ENCODE peak calls at places on chromosomes 1 and 21, in eight cellular contexts. One of them, this sample, is unnamed.

GRCh38 chr1:8276173-8276914 is 41.6 kb upstream of the SLC45A1 start:
- DNase-seq in IMR-90: no peak
- DNase-seq in breast epithelium: no peak
- DNase-seq in lower lobe of right lung: no peak
- DNase-seq in Panc1: no peak
- DNase-seq in adrenal gland: no peak
- DNase-seq in heart left ventricle: no peak
- DNase-seq in neural progenitor cell: peak; percentile 29
- DNase-seq in this sample: no peak

GRCh38 chr1:12383001-12383400 is 153.2 kb downstream of the VPS13D start:
- DNase-seq in heart left ventricle: no peak
- DNase-seq in breast epithelium: no peak
- DNase-seq in IMR-90: no peak
- DNase-seq in neural progenitor cell: no peak
- DNase-seq in lower lobe of right lung: no peak
- DNase-seq in adrenal gland: no peak
- DNase-seq in Panc1: no peak
- DNase-seq in this sample: no peak

GRCh38 chr1:206579747-206580437 is 32.4 kb downstream of the EIF2D start:
- DNase-seq in neural progenitor cell: no peak
- DNase-seq in lower lobe of right lung: peak; percentile 92
- DNase-seq in adrenal gland: peak; percentile 87
- DNase-seq in heart left ventricle: peak; percentile 76
- DNase-seq in breast epithelium: no peak
- DNase-seq in IMR-90: peak; percentile 22
- DNase-seq in Panc1: no peak
- DNase-seq in this sample: peak; percentile 89

GRCh38 chr21:41112740-41113692 is 54.9 kb upstream of the BACE2 start:
- DNase-seq in adrenal gland: no peak
- DNase-seq in Panc1: no peak
- DNase-seq in lower lobe of right lung: no peak
- DNase-seq in heart left ventricle: peak; percentile 17
- DNase-seq in neural progenitor cell: peak; percentile 36
- DNase-seq in IMR-90: peak; percentile 79
- DNase-seq in breast epithelium: peak; percentile 62
- DNase-seq in this sample: no peak

GRCh38 chr1:52674497-52675384 is 23.4 kb downstream of the COA7 start:
- DNase-seq in lower lobe of right lung: no peak
- DNase-seq in heart left ventricle: no peak
- DNase-seq in breast epithelium: no peak
- DNase-seq in neural progenitor cell: no peak
- DNase-seq in Panc1: no peak
- DNase-seq in adrenal gland: no peak
- DNase-seq in IMR-90: peak; percentile 38
- DNase-seq in this sample: no peak

GRCh38 chr1:64046243-64046642 is 157.2 kb upstream of the UBE2U start:
- DNase-seq in Panc1: no peak
- DNase-seq in neural progenitor cell: peak; percentile 13
- DNase-seq in IMR-90: no peak
- DNase-seq in breast epithelium: no peak
- DNase-seq in lower lobe of right lung: no peak
- DNase-seq in heart left ventricle: no peak
- DNase-seq in adrenal gland: no peak
- DNase-seq in this sample: no peak

GRCh38 chr1:48878191-48878940 is 101.7 kb upstream of the BEND5 start:
- DNase-seq in breast epithelium: no peak
- DNase-seq in IMR-90: peak; percentile 31
- DNase-seq in lower lobe of right lung: no peak
- DNase-seq in neural progenitor cell: no peak
- DNase-seq in adrenal gland: peak; percentile 80
- DNase-seq in heart left ventricle: no peak
- DNase-seq in Panc1: peak; percentile 63
- DNase-seq in this sample: no peak

GRCh38 chr1:44318097-44319088 is 36.7 kb downstream of the ERI3 start:
- DNase-seq in Panc1: no peak
- DNase-seq in adrenal gland: no peak
- DNase-seq in IMR-90: peak; percentile 23
- DNase-seq in breast epithelium: no peak
- DNase-seq in lower lobe of right lung: no peak
- DNase-seq in heart left ventricle: peak; percentile 22
- DNase-seq in neural progenitor cell: peak; percentile 80
- DNase-seq in this sample: no peak

GRCh38 chr1:6098303-6099215 is 52.9 kb downstream of the KCNAB2 start:
- DNase-seq in lower lobe of right lung: peak; percentile 28
- DNase-seq in heart left ventricle: peak; percentile 46
- DNase-seq in Panc1: no peak
- DNase-seq in IMR-90: no peak
- DNase-seq in adrenal gland: no peak
- DNase-seq in neural progenitor cell: no peak
- DNase-seq in breast epithelium: no peak
- DNase-seq in this sample: peak; percentile 52

GRCh38 chr1:225862581-225862950 is 19.6 kb downstream of the TMEM63A start:
- DNase-seq in lower lobe of right lung: no peak
- DNase-seq in neural progenitor cell: no peak
- DNase-seq in breast epithelium: no peak
- DNase-seq in Panc1: no peak
- DNase-seq in IMR-90: no peak
- DNase-seq in heart left ventricle: no peak
- DNase-seq in adrenal gland: no peak
- DNase-seq in this sample: no peak

GRCh38 chr1:150072959-150073358 is 5.4 kb downstream of the VPS45 start:
- DNase-seq in breast epithelium: no peak
- DNase-seq in heart left ventricle: no peak
- DNase-seq in Panc1: no peak
- DNase-seq in lower lobe of right lung: no peak
- DNase-seq in IMR-90: peak; percentile 55
- DNase-seq in adrenal gland: no peak
- DNase-seq in neural progenitor cell: no peak
- DNase-seq in this sample: no peak

GRCh38 chr1:195325181-195325580 is 1283.1 kb downstream of the KCNT2 start:
- DNase-seq in adrenal gland: no peak
- DNase-seq in lower lobe of right lung: peak; percentile 22
- DNase-seq in heart left ventricle: no peak
- DNase-seq in Panc1: no peak
- DNase-seq in breast epithelium: no peak
- DNase-seq in IMR-90: no peak
- DNase-seq in neural progenitor cell: no peak
- DNase-seq in this sample: peak; percentile 15

GRCh38 chr21:16968436-16968835 is 544.4 kb upstream of the CXADR start:
- DNase-seq in lower lobe of right lung: no peak
- DNase-seq in IMR-90: no peak
- DNase-seq in heart left ventricle: no peak
- DNase-seq in breast epithelium: no peak
- DNase-seq in adrenal gland: no peak
- DNase-seq in Panc1: no peak
- DNase-seq in neural progenitor cell: no peak
- DNase-seq in this sample: no peak

GRCh38 chr1:219317762-219318353 is 144.2 kb downstream of the LYPLAL1 start:
- DNase-seq in breast epithelium: no peak
- DNase-seq in adrenal gland: no peak
- DNase-seq in Panc1: no peak
- DNase-seq in neural progenitor cell: peak; percentile 62
- DNase-seq in IMR-90: no peak
- DNase-seq in lower lobe of right lung: no peak
- DNase-seq in heart left ventricle: no peak
- DNase-seq in this sample: no peak

GRCh38 chr1:183191833-183192232 is 5.8 kb downstream of the LAMC2 start:
- DNase-seq in breast epithelium: no peak
- DNase-seq in heart left ventricle: no peak
- DNase-seq in neural progenitor cell: no peak
- DNase-seq in Panc1: no peak
- DNase-seq in IMR-90: peak; percentile 95
- DNase-seq in lower lobe of right lung: no peak
- DNase-seq in adrenal gland: no peak
- DNase-seq in this sample: no peak

GRCh38 chr1:6127587-6128163 is 52.4 kb downstream of the CHD5 start:
- DNase-seq in adrenal gland: peak; percentile 79
- DNase-seq in neural progenitor cell: peak; percentile 92
- DNase-seq in Panc1: no peak
- DNase-seq in heart left ventricle: peak; percentile 71
- DNase-seq in breast epithelium: no peak
- DNase-seq in IMR-90: peak; percentile 23
- DNase-seq in lower lobe of right lung: peak; percentile 89
- DNase-seq in this sample: peak; percentile 90

GRCh38 chr21:17925900-17926299 is 106.7 kb upstream of the C21orf91 start:
- DNase-seq in heart left ventricle: no peak
- DNase-seq in lower lobe of right lung: no peak
- DNase-seq in Panc1: no peak
- DNase-seq in adrenal gland: no peak
- DNase-seq in neural progenitor cell: peak; percentile 27
- DNase-seq in IMR-90: peak; percentile 24
- DNase-seq in breast epithelium: no peak
- DNase-seq in this sample: no peak

GRCh38 chr1:2175055-2175414 is 19.5 kb downstream of the FAAP20 start:
- DNase-seq in heart left ventricle: no peak
- DNase-seq in lower lobe of right lung: no peak
- DNase-seq in adrenal gland: no peak
- DNase-seq in Panc1: no peak
- DNase-seq in IMR-90: no peak
- DNase-seq in breast epithelium: no peak
- DNase-seq in neural progenitor cell: no peak
- DNase-seq in this sample: no peak

DNA sequence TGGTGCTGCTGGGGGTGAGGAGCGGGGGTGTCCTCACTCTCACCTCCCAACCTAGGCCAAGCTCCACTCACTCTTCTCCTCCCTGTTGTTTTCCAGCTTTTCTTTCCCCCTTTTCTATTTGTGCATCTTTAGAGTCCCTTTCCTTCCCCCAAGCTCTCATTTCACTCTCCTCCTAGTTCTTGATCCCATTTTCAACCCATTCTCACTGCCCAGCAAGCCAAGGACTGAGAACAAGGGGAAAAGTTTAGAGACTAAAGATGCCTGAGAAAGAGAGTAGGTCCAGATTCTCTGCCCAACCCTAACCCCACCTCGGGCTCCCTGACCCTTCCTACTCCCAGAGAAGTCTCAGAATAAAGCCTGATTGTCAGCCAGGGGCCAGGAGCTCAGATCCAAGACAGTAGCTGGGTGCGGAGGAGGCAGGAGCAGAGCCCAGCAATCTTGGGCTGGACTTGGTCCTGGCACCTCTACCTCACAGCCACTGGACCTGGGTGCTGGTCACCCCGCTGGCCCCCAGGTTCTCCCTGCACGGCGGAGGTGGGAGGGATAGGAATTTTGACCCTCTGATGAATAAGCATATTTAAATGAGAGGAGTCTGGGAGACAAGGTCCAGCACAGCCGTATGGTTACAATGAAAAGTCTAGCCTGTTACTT is 8.4 kb upstream of the CFAP45 start:
- DNase-seq in lower lobe of right lung: no peak
- DNase-seq in neural progenitor cell: no peak
- DNase-seq in adrenal gland: no peak
- DNase-seq in IMR-90: no peak
- DNase-seq in heart left ventricle: no peak
- DNase-seq in breast epithelium: no peak
- DNase-seq in Panc1: no peak
- DNase-seq in this sample: no peak
- H3K27ac ChIP-seq in lower lobe of right lung: no peak overlapping the region
- H3K27ac ChIP-seq in neural progenitor cell: no peak overlapping the region
- H3K27ac ChIP-seq in adrenal gland: no peak overlapping the region
- H3K27ac ChIP-seq in IMR-90: no peak overlapping the region
- H3K27ac ChIP-seq in heart left ventricle: no peak overlapping the region
- H3K27ac ChIP-seq in breast epithelium: no peak overlapping the region
- H3K27ac ChIP-seq in Panc1: no peak overlapping the region
- H3K27ac ChIP-seq in this sample: no peak overlapping the region

GRCh38 chr1:116482490-116482889 is 88.3 kb downstream of the CD58 start:
- DNase-seq in neural progenitor cell: no peak
- DNase-seq in lower lobe of right lung: no peak
- DNase-seq in heart left ventricle: no peak
- DNase-seq in Panc1: no peak
- DNase-seq in IMR-90: no peak
- DNase-seq in adrenal gland: no peak
- DNase-seq in breast epithelium: no peak
- DNase-seq in this sample: no peak
- TF ChIP-seq CTCF in neural progenitor cell: no peak
- TF ChIP-seq CTCF in lower lobe of right lung: no peak
- TF ChIP-seq CTCF in heart left ventricle: no peak
- TF ChIP-seq CTCF in Panc1: no peak
- TF ChIP-seq CTCF in IMR-90: no peak
- TF ChIP-seq CTCF in adrenal gland: no peak
- TF ChIP-seq CTCF in breast epithelium: no peak
- TF ChIP-seq CTCF in this sample: no peak

DNA sequence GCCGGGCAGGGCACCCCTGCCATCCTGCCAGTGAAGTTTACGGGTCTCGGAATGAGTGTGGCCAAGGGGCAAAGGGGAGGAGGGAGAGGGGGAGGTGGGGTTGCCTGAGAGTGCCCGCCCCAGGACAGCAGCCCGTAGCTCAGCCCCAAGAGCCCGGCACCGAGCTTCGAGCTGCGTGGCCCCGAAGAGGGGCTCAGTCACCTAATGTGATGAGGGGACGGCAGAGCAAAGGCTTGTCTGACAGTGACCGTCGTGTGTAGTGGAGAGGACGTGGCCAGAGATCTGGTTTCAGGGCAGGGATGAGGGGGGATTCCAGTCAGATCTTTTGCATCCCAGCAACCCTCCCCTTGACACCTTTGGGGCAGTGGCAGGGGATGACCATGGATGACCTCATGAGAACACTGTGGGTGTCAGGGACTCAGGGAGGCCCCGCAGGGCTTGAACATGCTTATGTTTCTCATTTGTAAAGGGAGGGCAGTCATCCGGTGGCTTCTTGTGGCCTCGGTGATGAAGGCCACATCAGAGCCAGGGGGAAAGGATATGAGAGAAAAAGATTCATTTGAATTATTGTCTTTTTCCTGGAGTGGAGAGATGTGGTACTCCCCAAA is 1.1 kb upstream of the TRPM2 start:
- DNase-seq in adrenal gland: no peak
- DNase-seq in Panc1: no peak
- DNase-seq in IMR-90: no peak
- DNase-seq in heart left ventricle: no peak
- DNase-seq in neural progenitor cell: no peak
- DNase-seq in lower lobe of right lung: no peak
- DNase-seq in breast epithelium: no peak
- DNase-seq in this sample: peak; percentile 61
- H3K27ac ChIP-seq in adrenal gland: no peak overlapping the region
- H3K27ac ChIP-seq in Panc1: no peak overlapping the region
- H3K27ac ChIP-seq in IMR-90: no peak overlapping the region
- H3K27ac ChIP-seq in heart left ventricle: peak overlapping the region; percentile 15
- H3K27ac ChIP-seq in neural progenitor cell: no peak overlapping the region
- H3K27ac ChIP-seq in lower lobe of right lung: peak overlapping the region; percentile 75
- H3K27ac ChIP-seq in breast epithelium: peak overlapping the region; percentile 25
- H3K27ac ChIP-seq in this sample: no peak overlapping the region

DNA sequence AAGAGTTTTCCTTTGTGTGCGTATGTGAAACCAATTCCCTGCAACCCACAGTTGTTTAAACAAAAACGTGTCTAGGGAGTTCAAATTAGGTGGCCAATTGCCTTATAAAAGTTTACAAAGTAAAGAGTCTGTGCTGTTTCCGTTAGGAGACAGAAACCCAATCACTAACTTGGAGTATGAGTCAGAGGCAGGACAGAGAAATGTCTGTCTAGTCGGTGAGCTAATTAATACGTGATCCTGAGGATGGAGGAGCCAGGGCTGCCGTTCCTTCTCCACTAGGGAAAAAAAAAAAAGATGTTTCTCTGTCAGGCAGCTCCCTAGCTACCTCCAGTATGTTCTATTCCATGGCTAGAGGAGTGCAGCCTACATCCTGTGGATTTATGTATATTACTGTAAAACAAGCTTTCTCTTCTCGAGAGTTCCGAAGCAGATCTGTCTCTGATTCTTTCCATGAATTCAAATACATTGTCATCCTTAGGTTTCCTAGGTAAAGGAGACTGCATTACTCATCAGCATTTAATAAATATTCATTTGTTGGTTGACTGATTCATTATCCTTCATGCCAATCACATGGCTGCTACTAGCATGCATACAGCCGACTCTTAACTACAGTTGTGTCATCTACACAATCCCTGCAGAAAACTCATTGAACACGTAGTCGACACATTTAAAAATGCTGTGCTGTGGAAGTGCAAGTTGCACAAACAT is 430.6 kb downstream of the KIF26B start:
- DNase-seq in lower lobe of right lung: no peak
- DNase-seq in adrenal gland: peak; percentile 18
- DNase-seq in IMR-90: peak; percentile 84
- DNase-seq in neural progenitor cell: no peak
- DNase-seq in heart left ventricle: no peak
- DNase-seq in Panc1: no peak
- DNase-seq in breast epithelium: no peak
- DNase-seq in this sample: no peak
- TF ChIP-seq CTCF in lower lobe of right lung: no peak
- TF ChIP-seq CTCF in adrenal gland: no peak
- TF ChIP-seq CTCF in IMR-90: no peak
- TF ChIP-seq CTCF in neural progenitor cell: no peak
- TF ChIP-seq CTCF in heart left ventricle: no peak
- TF ChIP-seq CTCF in Panc1: no peak
- TF ChIP-seq CTCF in breast epithelium: no peak
- TF ChIP-seq CTCF in this sample: no peak